ENCODE peak calls at places on chromosome 12, in ten cellular contexts. L is HL-60; M is chondrocyte; H is heart left ventricle; N is spleen; D is breast epithelium; X is mesothelial cell of epicardium; S is CD8-positive, alpha-beta T cell; C is nephron progenitor cell; Y is A549. J is an unnamed sample.
A peak's percentile ranks its signal among the peaks of the same experiment; 100 is the strongest.

GRCh38 chr12:119384340-119384739 is 49.8 kb downstream of the CCDC60 start:
- DNase-seq in L (no peak), M (no peak), H (no peak), N (no peak), D (no peak), X (no peak), S (no peak), C (no peak), Y (no peak), J (no peak)

GRCh38 chr12:125187780-125188741 is 122.8 kb downstream of the AACS start:
- DNase-seq in L (no peak), M (no peak), H (no peak), N (no peak), D (no peak), X (no peak), S (no peak), C (peak; percentile 33), Y (no peak), J (no peak)

GRCh38 chr12:107681836-107682820 is 3.5 kb upstream of the PWP1 start:
- DNase-seq in L (no peak), M (no peak), H (no peak), N (no peak), D (no peak), X (no peak), S (no peak), C (no peak), Y (no peak), J (no peak)

GRCh38 chr12:122076743-122077495 is 1.6 kb upstream of the MLXIP start:
- DNase-seq in L (no peak), M (peak; percentile 50), H (no peak), N (peak; percentile 79), D (no peak), X (no peak), S (no peak), C (no peak), Y (no peak), J (no peak)

GRCh38 chr12:116528067-116528466 is 31.1 kb upstream of the MAP1LC3B2 start:
- DNase-seq in L (no peak), M (no peak), H (no peak), N (no peak), D (no peak), X (no peak), S (no peak), C (no peak), Y (peak; percentile 91), J (no peak)

GRCh38 chr12:42987216-42987631 is 397.7 kb upstream of the PRICKLE1 start:
- DNase-seq in L (no peak), M (no peak), H (no peak), N (no peak), D (no peak), X (no peak), S (no peak), C (peak; percentile 41), Y (no peak), J (no peak)

GRCh38 chr12:96257550-96258392 is 63.6 kb downstream of the ELK3 start:
- DNase-seq in L (no peak), M (no peak), H (no peak), N (no peak), D (no peak), X (no peak), S (no peak), C (no peak), Y (no peak), J (no peak)

GRCh38 chr12:34303091-34303870 is 281.0 kb downstream of the ALG10 start:
- DNase-seq in L (no peak), M (peak; percentile 74), H (no peak), N (peak; percentile 58), D (no peak), X (no peak), S (no peak), C (no peak), Y (no peak), J (no peak)

GRCh38 chr12:124747426-124748161 is 116.1 kb downstream of the SCARB1 start:
- DNase-seq in L (no peak), M (no peak), H (no peak), N (no peak), D (no peak), X (no peak), S (no peak), C (no peak), Y (peak; percentile 92), J (no peak)

GRCh38 chr12:110104188-110104969 is 19.8 kb upstream of the IFT81 start:
- DNase-seq in L (peak; percentile 34), M (no peak), H (no peak), N (no peak), D (no peak), X (no peak), S (no peak), C (no peak), Y (no peak), J (no peak)

GRCh38 chr12:75994069-75994740 is 37.4 kb downstream of the PHLDA1 start:
- DNase-seq in L (no peak), M (no peak), H (no peak), N (no peak), D (no peak), X (no peak), S (no peak), C (no peak), Y (no peak), J (no peak)

GRCh38 chr12:90027889-90028570 is 319.4 kb upstream of the ATP2B1 start:
- DNase-seq in L (no peak), M (no peak), H (no peak), N (no peak), D (no peak), X (no peak), S (no peak), C (no peak), Y (no peak), J (no peak)

GRCh38 chr12:10097521-10097920 is 1.3 kb downstream of the CLEC1A start:
- DNase-seq in L (no peak), M (no peak), H (no peak), N (no peak), D (no peak), X (no peak), S (no peak), C (no peak), Y (no peak), J (no peak)

GRCh38 chr12:30026621-30027234 is 243.0 kb upstream of the TMTC1 start:
- DNase-seq in L (no peak), M (no peak), H (no peak), N (no peak), D (no peak), X (no peak), S (no peak), C (no peak), Y (no peak), J (no peak)

GRCh38 chr12:66746489-66747201 is 67.8 kb upstream of the GRIP1 start:
- DNase-seq in L (no peak), M (no peak), H (no peak), N (no peak), D (no peak), X (no peak), S (no peak), C (no peak), Y (no peak), J (no peak)

GRCh38 chr12:66742508-66743367 is 63.9 kb upstream of the GRIP1 start:
- DNase-seq in L (no peak), M (no peak), H (no peak), N (no peak), D (no peak), X (no peak), S (no peak), C (no peak), Y (no peak), J (no peak)

GRCh38 chr12:66740257-66740656 is 61.4 kb upstream of the GRIP1 start:
- DNase-seq in L (no peak), M (no peak), H (no peak), N (no peak), D (no peak), X (no peak), S (no peak), C (no peak), Y (no peak), J (no peak)

GRCh38 chr12:66741919-66742318 is 63.0 kb upstream of the GRIP1 start:
- DNase-seq in L (no peak), M (no peak), H (no peak), N (no peak), D (no peak), X (no peak), S (no peak), C (no peak), Y (no peak), J (no peak)

DNA sequence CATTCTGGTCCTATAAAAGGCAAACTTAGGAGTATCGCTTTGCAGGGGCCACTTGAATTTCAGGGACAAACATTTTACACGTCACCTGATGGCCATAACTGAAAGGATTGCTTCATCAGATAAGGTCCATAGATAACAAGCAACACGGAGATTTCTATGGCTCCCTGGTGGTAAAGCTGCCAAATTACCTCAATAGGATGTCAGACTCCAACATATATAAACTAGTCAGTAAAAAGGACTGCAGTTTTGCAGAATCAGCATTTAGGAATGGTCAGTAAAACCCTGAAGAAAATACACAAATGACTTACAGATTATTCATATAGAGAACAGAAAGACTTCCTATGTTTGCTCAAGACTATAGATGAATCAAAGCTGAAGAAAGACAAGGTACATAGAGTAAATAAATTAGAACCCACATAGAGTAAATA is 66.1 kb upstream of the GRIP1 start:
- DNase-seq in L (no peak), M (no peak), H (no peak), N (no peak), D (no peak), X (no peak), S (no peak), C (no peak), Y (no peak), J (no peak)
- TF ChIP-seq CTCF in L (no peak), M (no peak), H (no peak), N (no peak), D (no peak), X (no peak), S (no peak), C (no peak), Y (no peak), J (no peak)

DNA sequence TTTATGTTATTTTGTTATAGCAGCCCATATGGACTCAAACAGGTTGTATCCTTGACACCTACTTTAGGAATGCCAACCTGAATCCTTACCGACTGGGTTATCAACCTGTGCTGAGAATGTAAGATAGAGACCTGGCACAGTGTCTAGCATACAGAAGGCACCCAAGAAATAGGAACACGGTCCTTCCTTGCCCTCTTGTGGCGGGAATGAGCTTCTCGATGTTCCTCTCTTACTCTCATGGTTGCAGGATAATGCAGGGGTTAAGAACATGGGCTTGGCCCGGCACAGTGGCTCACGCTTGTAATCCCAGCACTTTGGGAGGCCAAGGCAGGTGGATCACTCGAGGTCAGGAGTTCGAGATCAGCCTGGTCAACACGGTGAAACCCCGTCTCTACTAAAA is 6.5 kb downstream of the C12orf43 start:
- DNase-seq in L (no peak), M (no peak), H (no peak), N (no peak), D (no peak), X (no peak), S (no peak), C (peak; percentile 33), Y (peak; percentile 81), J (no peak)
- TF ChIP-seq CTCF in L (peak; percentile 18), M (peak; percentile 77), H (peak; percentile 10), N (no peak), D (no peak), X (peak; percentile 47), S (no peak), C (peak; percentile 38), Y (peak; percentile 83), J (peak; percentile 48)

GRCh38 chr12:92827836-92828431 is 101.2 kb downstream of the EEA1 start:
- DNase-seq in L (no peak), M (no peak), H (no peak), N (no peak), D (no peak), X (no peak), S (peak; percentile 50), C (peak; percentile 18), Y (peak; percentile 74), J (no peak)
- TF ChIP-seq CTCF in L (peak; percentile 72), M (peak; percentile 86), H (peak; percentile 25), N (peak; percentile 32), D (no peak), X (peak; percentile 30), S (peak; percentile 64), C (peak; percentile 59), Y (peak; percentile 87), J (peak; percentile 56)

GRCh38 chr12:113818833-113819232 is 147.3 kb downstream of the RBM19 start:
- DNase-seq in L (no peak), M (no peak), H (no peak), N (no peak), D (no peak), X (no peak), S (no peak), C (peak; percentile 65), Y (peak; percentile 31), J (no peak)
- TF ChIP-seq CTCF in L (no peak), M (peak; percentile 63), H (no peak), N (no peak), D (no peak), X (no peak), S (no peak), C (peak; percentile 64), Y (peak; percentile 48), J (no peak)